ENCODE peak calls at places on chromosomes 3 and 15, in ten cellular contexts. Y is heart left ventricle; M is HS-5; N is activated T-helper 1 cell treated with anti-CD3 and anti-CD28 coated beads, Interleukin-2, amount 50 U/mL, for 16 hours; J is LoVo; F is BJ; T is SK-N-DZ; B is foreskin fibroblast; W is non-pigmented ciliary epithelial cell; X is stomach. R is an unnamed sample.

GRCh38 chr15:90095521-90095959 is 6.7 kb downstream of the IDH2 start:
- DNase-seq in Y (no peak), B (no peak), N (no peak), X (peak), F (no peak), W (no peak), T (no peak), M (no peak), J (no peak), R (peak)

GRCh38 chr15:78224024-78224413 is 10.3 kb downstream of the ACSBG1 start:
- DNase-seq in N (no peak), F (no peak), W (no peak), X (no peak), Y (no peak), M (no peak), B (peak), T (no peak), J (no peak), R (no peak)

GRCh38 chr3:124834723-124835718 is 52.1 kb downstream of the ITGB5 start:
- DNase-seq in M (no peak), F (no peak), X (peak), N (peak), J (peak), Y (peak), B (peak), T (peak), W (no peak), R (peak)

GRCh38 chr3:52392216-52392930 is 52.5 kb downstream of the SEMA3G start:
- DNase-seq in Y (no peak), M (no peak), W (no peak), T (no peak), N (no peak), B (no peak), X (no peak), F (no peak), J (no peak), R (no peak)

GRCh38 chr3:184789314-184789998 is 22.5 kb upstream of the VPS8 start:
- DNase-seq in Y (no peak), T (no peak), M (no peak), B (no peak), X (no peak), N (no peak), J (no peak), F (no peak), W (no peak), R (no peak)

GRCh38 chr15:73965094-73965729 is 26.9 kb downstream of the STOML1 start:
- DNase-seq in M (no peak), Y (peak), B (no peak), W (no peak), N (no peak), F (no peak), J (no peak), T (peak), X (no peak), R (no peak)

GRCh38 chr15:99113547-99114271 is 8.8 kb downstream of the SYNM start:
- DNase-seq in M (no peak), W (no peak), F (no peak), X (no peak), B (no peak), N (no peak), T (no peak), Y (no peak), J (no peak), R (no peak)

GRCh38 chr3:98519351-98519750 is 3.4 kb downstream of the CLDND1 start:
- DNase-seq in N (no peak), F (no peak), B (no peak), W (no peak), M (no peak), Y (no peak), T (no peak), J (no peak), X (no peak), R (no peak)

GRCh38 chr3:197352382-197352781 is 54.0 kb upstream of the DLG1 start:
- DNase-seq in N (no peak), B (peak), F (peak), W (no peak), Y (peak), X (peak), J (peak), M (no peak), T (peak), R (no peak)

GRCh38 chr3:170780955-170781354 is 89.0 kb downstream of the RPL22L1 start:
- DNase-seq in T (no peak), N (no peak), J (no peak), W (no peak), B (peak), Y (no peak), F (no peak), X (no peak), M (no peak), R (no peak)

GRCh38 chr3:196868297-196868661 is 559 bp downstream of the SENP5 start:
- DNase-seq in F (no peak), N (no peak), W (no peak), Y (no peak), X (no peak), J (peak), M (no peak), B (peak), T (peak), R (no peak)

GRCh38 chr15:90640862-90641261 is 76.3 kb upstream of the BLM start:
- DNase-seq in Y (no peak), F (no peak), M (no peak), W (no peak), N (no peak), J (no peak), T (no peak), B (no peak), X (no peak), R (no peak)

GRCh38 chr3:55333041-55333440 is 154.1 kb downstream of the WNT5A start:
- DNase-seq in B (peak), T (no peak), M (no peak), W (no peak), N (no peak), F (no peak), J (no peak), Y (no peak), X (no peak), R (no peak)

GRCh38 chr3:188205992-188206416 is 52.0 kb downstream of the LPP start:
- DNase-seq in N (no peak), J (no peak), B (no peak), W (no peak), F (no peak), X (no peak), M (no peak), Y (no peak), T (no peak), R (no peak)

GRCh38 chr3:195247863-195248189 is 23.1 kb downstream of the XXYLT1 start:
- DNase-seq in T (no peak), Y (no peak), N (no peak), W (no peak), M (no peak), F (no peak), X (no peak), J (no peak), B (no peak), R (no peak)

GRCh38 chr3:197466586-197467399 is 89.0 kb downstream of the BDH1 start:
- DNase-seq in N (no peak), M (peak), Y (no peak), B (peak), X (no peak), J (no peak), W (no peak), T (peak), F (peak), R (no peak)

GRCh38 chr3:95926904-95927501 is 887.4 kb upstream of the EPHA6 start:
- DNase-seq in M (no peak), X (no peak), T (no peak), J (no peak), F (no peak), B (no peak), W (no peak), Y (no peak), N (no peak), R (no peak)

GRCh38 chr3:104360038-104360437 is 1006.7 kb upstream of the ALCAM start:
- DNase-seq in F (no peak), X (no peak), M (no peak), J (no peak), N (no peak), W (no peak), Y (no peak), T (no peak), B (no peak), R (no peak)

GRCh38 chr3:60669636-60670035 is 581.6 kb downstream of the FHIT start:
- DNase-seq in M (no peak), B (no peak), X (no peak), T (no peak), J (no peak), F (no peak), Y (no peak), N (no peak), W (no peak), R (no peak)

GRCh38 chr15:38768970-38769369 is 204.4 kb upstream of the RASGRP1 start:
- DNase-seq in W (no peak), T (peak), M (no peak), B (peak), X (no peak), N (no peak), F (no peak), Y (no peak), J (no peak), R (no peak)

GRCh38 chr15:96329403-96329981 is 1.0 kb upstream of the NR2F2 start:
- DNase-seq in M (no peak), B (peak), J (no peak), X (no peak), W (no peak), F (no peak), N (no peak), T (no peak), Y (no peak), R (no peak)

GRCh38 chr15:80402339-80402738 is 1.8 kb upstream of the ARNT2 start:
- DNase-seq in T (no peak), J (no peak), F (no peak), M (no peak), B (no peak), X (no peak), W (no peak), Y (no peak), N (no peak), R (no peak)

GRCh38 chr3:23079976-23080375 is 123.2 kb upstream of the UBE2E2 start:
- DNase-seq in N (no peak), B (no peak), T (no peak), W (no peak), X (no peak), J (peak), M (no peak), Y (no peak), F (no peak), R (no peak)

GRCh38 chr15:99361541-99362185 is 110.4 kb downstream of the LRRC28 start:
- DNase-seq in M (no peak), X (no peak), W (no peak), J (peak), T (no peak), F (no peak), B (peak), N (no peak), Y (no peak), R (no peak)

GRCh38 chr15:79942656-79943481 is 28.1 kb downstream of the BCL2A1 start:
- DNase-seq in M (peak), J (no peak), B (peak), Y (no peak), T (no peak), W (no peak), X (no peak), N (no peak), F (no peak), R (no peak)

GRCh38 chr3:45026038-45026437 is at the start of gene CLEC3B:
- DNase-seq in B (peak), X (no peak), N (no peak), J (no peak), T (no peak), Y (peak), W (no peak), F (no peak), M (no peak), R (no peak)

GRCh38 chr3:39086066-39086657 is 21.3 kb downstream of the GORASP1 start:
- DNase-seq in Y (no peak), N (no peak), T (no peak), M (no peak), B (no peak), W (no peak), X (no peak), J (no peak), F (no peak), R (no peak)

GRCh38 chr15:53869044-53869805 is 109.0 kb upstream of the UNC13C start:
- DNase-seq in M (no peak), B (no peak), F (no peak), X (no peak), N (no peak), Y (no peak), J (no peak), W (no peak), T (no peak), R (no peak)

GRCh38 chr3:13352621-13353131 is 67.4 kb downstream of the NUP210 start:
- DNase-seq in W (peak), N (no peak), M (no peak), B (no peak), J (no peak), X (no peak), Y (no peak), F (no peak), T (no peak), R (no peak)

GRCh38 chr3:189758186-189758585 is 127.0 kb downstream of the TP63 start:
- DNase-seq in B (no peak), T (no peak), N (no peak), M (no peak), J (no peak), W (no peak), X (no peak), F (no peak), Y (no peak), R (no peak)

GRCh38 chr3:53045107-53045783 is 628 bp downstream of the SFMBT1 start:
- DNase-seq in W (no peak), T (peak), B (peak), F (no peak), Y (peak), J (peak), X (peak), N (peak), M (no peak), R (no peak)

GRCh38 chr15:76206325-76206976 is 104.8 kb downstream of the ETFA start:
- DNase-seq in B (peak), X (peak), N (no peak), T (no peak), Y (peak), F (no peak), M (no peak), W (no peak), J (no peak), R (peak)

R was measured in breast epithelium.